ENCODE peak calls at places on chromosome 9, in eight cellular contexts. One of them, this sample, is unnamed.

GRCh38 chr9:131187957-131188356 is 62.6 kb downstream of the NUP214 start:
- DNase-seq in psoas muscle: no peak
- DNase-seq in caudate nucleus: no peak
- DNase-seq in Peyer's patch: no peak
- DNase-seq in lung: no peak
- DNase-seq in GM23248: no peak
- DNase-seq in PC-9: no peak
- DNase-seq in effector memory CD4-positive, alpha-beta T cell: no peak
- DNase-seq in this sample: no peak

GRCh38 chr9:135069556-135070197 is 17.8 kb upstream of the OLFM1 start:
- DNase-seq in psoas muscle: no peak
- DNase-seq in caudate nucleus: no peak
- DNase-seq in PC-9: no peak
- DNase-seq in effector memory CD4-positive, alpha-beta T cell: no peak
- DNase-seq in lung: no peak
- DNase-seq in GM23248: no peak
- DNase-seq in Peyer's patch: peak; percentile 18
- DNase-seq in this sample: no peak

GRCh38 chr9:115980502-115980901 is 173.1 kb upstream of the PAPPA start:
- DNase-seq in caudate nucleus: no peak
- DNase-seq in GM23248: no peak
- DNase-seq in lung: no peak
- DNase-seq in psoas muscle: no peak
- DNase-seq in Peyer's patch: no peak
- DNase-seq in PC-9: no peak
- DNase-seq in effector memory CD4-positive, alpha-beta T cell: no peak
- DNase-seq in this sample: no peak

GRCh38 chr9:94799578-94800264 is 73.2 kb downstream of the AOPEP start:
- DNase-seq in lung: no peak
- DNase-seq in psoas muscle: no peak
- DNase-seq in effector memory CD4-positive, alpha-beta T cell: no peak
- DNase-seq in GM23248: no peak
- DNase-seq in caudate nucleus: no peak
- DNase-seq in PC-9: peak; percentile 61
- DNase-seq in Peyer's patch: no peak
- DNase-seq in this sample: no peak

GRCh38 chr9:86614871-86615849 is 260.9 kb upstream of the TUT7 start:
- DNase-seq in lung: no peak
- DNase-seq in effector memory CD4-positive, alpha-beta T cell: no peak
- DNase-seq in caudate nucleus: no peak
- DNase-seq in psoas muscle: no peak
- DNase-seq in Peyer's patch: no peak
- DNase-seq in PC-9: peak; percentile 66
- DNase-seq in GM23248: peak; percentile 88
- DNase-seq in this sample: no peak

GRCh38 chr9:129338701-129339445 is 160.8 kb upstream of the IER5L start:
- DNase-seq in Peyer's patch: no peak
- DNase-seq in effector memory CD4-positive, alpha-beta T cell: no peak
- DNase-seq in PC-9: no peak
- DNase-seq in lung: no peak
- DNase-seq in caudate nucleus: no peak
- DNase-seq in GM23248: peak; percentile 57
- DNase-seq in psoas muscle: no peak
- DNase-seq in this sample: no peak

GRCh38 chr9:21681641-21682040 is 120.8 kb upstream of the MTAP start:
- DNase-seq in lung: no peak
- DNase-seq in caudate nucleus: no peak
- DNase-seq in psoas muscle: no peak
- DNase-seq in Peyer's patch: no peak
- DNase-seq in PC-9: peak; percentile 84
- DNase-seq in effector memory CD4-positive, alpha-beta T cell: no peak
- DNase-seq in GM23248: peak; percentile 87
- DNase-seq in this sample: no peak

GRCh38 chr9:125269014-125269397 is 7.4 kb downstream of the GAPVD1 start:
- DNase-seq in effector memory CD4-positive, alpha-beta T cell: no peak
- DNase-seq in caudate nucleus: no peak
- DNase-seq in PC-9: no peak
- DNase-seq in lung: no peak
- DNase-seq in Peyer's patch: no peak
- DNase-seq in psoas muscle: no peak
- DNase-seq in GM23248: no peak
- DNase-seq in this sample: no peak

GRCh38 chr9:89715318-89715858 is 110.6 kb downstream of the GADD45G start:
- DNase-seq in PC-9: no peak
- DNase-seq in caudate nucleus: no peak
- DNase-seq in lung: no peak
- DNase-seq in psoas muscle: no peak
- DNase-seq in Peyer's patch: no peak
- DNase-seq in effector memory CD4-positive, alpha-beta T cell: no peak
- DNase-seq in GM23248: no peak
- DNase-seq in this sample: no peak

GRCh38 chr9:84996049-84996448 is 326.5 kb downstream of the NTRK2 start:
- DNase-seq in lung: no peak
- DNase-seq in Peyer's patch: no peak
- DNase-seq in GM23248: no peak
- DNase-seq in caudate nucleus: no peak
- DNase-seq in effector memory CD4-positive, alpha-beta T cell: no peak
- DNase-seq in psoas muscle: no peak
- DNase-seq in PC-9: no peak
- DNase-seq in this sample: no peak

GRCh38 chr9:79470957-79471356 is 100.8 kb upstream of the TLE4 start:
- DNase-seq in effector memory CD4-positive, alpha-beta T cell: no peak
- DNase-seq in Peyer's patch: no peak
- DNase-seq in psoas muscle: no peak
- DNase-seq in GM23248: no peak
- DNase-seq in caudate nucleus: no peak
- DNase-seq in lung: no peak
- DNase-seq in PC-9: no peak
- DNase-seq in this sample: no peak

GRCh38 chr9:101376117-101376866 is 8.5 kb downstream of the BAAT start:
- DNase-seq in effector memory CD4-positive, alpha-beta T cell: no peak
- DNase-seq in PC-9: no peak
- DNase-seq in caudate nucleus: no peak
- DNase-seq in Peyer's patch: no peak
- DNase-seq in GM23248: peak; percentile 95
- DNase-seq in lung: no peak
- DNase-seq in psoas muscle: no peak
- DNase-seq in this sample: no peak

GRCh38 chr9:126952180-126952960 is 37.8 kb downstream of the RALGPS1 start:
- DNase-seq in GM23248: no peak
- DNase-seq in effector memory CD4-positive, alpha-beta T cell: no peak
- DNase-seq in lung: no peak
- DNase-seq in PC-9: no peak
- DNase-seq in caudate nucleus: no peak
- DNase-seq in psoas muscle: no peak
- DNase-seq in Peyer's patch: no peak
- DNase-seq in this sample: no peak

GRCh38 chr9:4762108-4762888 is 21.3 kb upstream of the AK3 start:
- DNase-seq in Peyer's patch: peak; percentile 78
- DNase-seq in PC-9: no peak
- DNase-seq in psoas muscle: peak; percentile 53
- DNase-seq in lung: peak; percentile 82
- DNase-seq in caudate nucleus: peak; percentile 24
- DNase-seq in GM23248: peak; percentile 69
- DNase-seq in effector memory CD4-positive, alpha-beta T cell: peak; percentile 67
- DNase-seq in this sample: no peak

GRCh38 chr9:110650991-110651411 is 17.6 kb upstream of the MUSK start:
- DNase-seq in PC-9: no peak
- DNase-seq in Peyer's patch: no peak
- DNase-seq in caudate nucleus: peak; percentile 1
- DNase-seq in effector memory CD4-positive, alpha-beta T cell: no peak
- DNase-seq in lung: no peak
- DNase-seq in psoas muscle: no peak
- DNase-seq in GM23248: peak; percentile 96
- DNase-seq in this sample: no peak

DNA sequence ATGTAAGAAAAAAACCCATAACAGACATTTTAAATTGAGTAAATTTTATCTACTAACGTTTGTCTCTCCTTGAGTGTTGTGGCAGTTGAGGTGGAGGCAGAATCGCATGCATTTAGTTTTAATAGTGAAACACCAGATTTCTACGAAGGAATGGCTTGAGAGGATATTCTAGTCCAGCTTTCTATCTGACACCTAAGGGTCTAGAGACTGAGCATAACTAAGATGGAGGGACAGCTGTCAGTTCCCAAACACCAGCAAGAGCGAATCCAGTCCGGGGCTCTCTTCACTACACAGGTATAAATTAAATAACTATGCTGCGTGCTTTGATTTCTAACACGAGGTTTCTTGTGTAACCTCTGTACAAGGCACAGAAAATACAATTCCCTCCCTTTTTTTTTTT is 1.4 kb downstream of the NCBP1 start:
- DNase-seq in effector memory CD4-positive, alpha-beta T cell: no peak
- DNase-seq in caudate nucleus: no peak
- DNase-seq in GM23248: no peak
- DNase-seq in Peyer's patch: no peak
- DNase-seq in PC-9: no peak
- DNase-seq in lung: no peak
- DNase-seq in psoas muscle: no peak
- DNase-seq in this sample: no peak
- H3K27ac ChIP-seq in effector memory CD4-positive, alpha-beta T cell: no peak overlapping the region
- H3K27ac ChIP-seq in caudate nucleus: no peak overlapping the region
- H3K27ac ChIP-seq in GM23248: peak overlapping the region; percentile 98
- H3K27ac ChIP-seq in Peyer's patch: no peak overlapping the region
- H3K27ac ChIP-seq in PC-9: peak overlapping the region; percentile 99
- H3K27ac ChIP-seq in lung: no peak overlapping the region
- H3K27ac ChIP-seq in psoas muscle: peak overlapping the region; percentile 94
- H3K27ac ChIP-seq in this sample: no peak overlapping the region

GRCh38 chr9:8706998-8707397 is 907.4 kb upstream of the DMAC1 start:
- DNase-seq in GM23248: no peak
- DNase-seq in caudate nucleus: no peak
- DNase-seq in PC-9: no peak
- DNase-seq in Peyer's patch: no peak
- DNase-seq in psoas muscle: no peak
- DNase-seq in effector memory CD4-positive, alpha-beta T cell: no peak
- DNase-seq in lung: no peak
- DNase-seq in this sample: no peak

GRCh38 chr9:8703904-8704303 is 904.3 kb upstream of the DMAC1 start:
- DNase-seq in GM23248: no peak
- DNase-seq in PC-9: no peak
- DNase-seq in effector memory CD4-positive, alpha-beta T cell: no peak
- DNase-seq in psoas muscle: no peak
- DNase-seq in caudate nucleus: no peak
- DNase-seq in lung: no peak
- DNase-seq in Peyer's patch: no peak
- DNase-seq in this sample: no peak

GRCh38 chr9:8706546-8706945 is 907.0 kb upstream of the DMAC1 start:
- DNase-seq in caudate nucleus: no peak
- DNase-seq in psoas muscle: no peak
- DNase-seq in Peyer's patch: no peak
- DNase-seq in effector memory CD4-positive, alpha-beta T cell: no peak
- DNase-seq in PC-9: no peak
- DNase-seq in lung: no peak
- DNase-seq in GM23248: no peak
- DNase-seq in this sample: no peak
- H3K27ac ChIP-seq in caudate nucleus: no peak overlapping the region
- H3K27ac ChIP-seq in psoas muscle: no peak overlapping the region
- H3K27ac ChIP-seq in Peyer's patch: no peak overlapping the region
- H3K27ac ChIP-seq in effector memory CD4-positive, alpha-beta T cell: no peak overlapping the region
- H3K27ac ChIP-seq in PC-9: no peak overlapping the region
- H3K27ac ChIP-seq in lung: no peak overlapping the region
- H3K27ac ChIP-seq in GM23248: no peak overlapping the region
- H3K27ac ChIP-seq in this sample: no peak overlapping the region

DNA sequence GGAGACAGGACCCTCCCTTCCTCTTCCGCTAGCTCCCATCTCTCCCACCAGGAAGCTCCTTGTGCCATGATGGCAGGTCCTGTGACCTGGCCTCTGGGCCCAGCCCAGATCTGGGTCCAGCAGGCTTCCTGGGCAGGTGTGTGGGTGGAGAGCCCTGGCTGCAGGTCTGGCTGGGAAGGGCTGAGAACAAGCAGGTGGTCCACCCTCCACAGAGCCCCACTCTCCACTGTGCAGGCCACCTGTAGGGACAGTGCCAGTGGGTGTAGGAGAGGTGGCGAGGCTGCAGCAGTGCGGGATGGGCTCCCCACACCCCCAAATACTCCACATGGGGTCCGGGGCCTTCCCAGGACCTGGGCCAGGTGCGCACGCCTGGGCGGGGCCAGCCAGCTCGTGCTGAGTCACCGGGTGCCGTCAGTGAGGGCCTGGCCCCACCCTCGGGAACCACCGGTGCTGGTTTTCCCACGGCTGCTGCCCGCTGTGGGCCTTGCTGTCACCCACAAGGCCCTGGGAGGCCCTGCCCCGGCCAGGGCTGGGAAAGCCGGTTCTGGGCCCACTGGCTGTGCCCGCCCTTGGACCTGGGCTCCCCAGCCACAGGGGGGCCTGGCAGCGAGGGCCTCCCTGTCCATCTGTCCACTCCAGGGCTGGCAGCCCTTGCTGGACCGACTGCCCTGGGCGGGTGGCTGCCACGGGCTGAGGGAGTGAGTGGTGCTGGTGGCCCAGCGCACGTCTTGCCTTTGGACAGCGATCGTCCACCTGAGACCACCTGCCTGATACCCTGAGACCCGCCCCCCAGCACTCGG is 9.3 kb upstream of the NRARP start:
- DNase-seq in psoas muscle: no peak
- DNase-seq in effector memory CD4-positive, alpha-beta T cell: no peak
- DNase-seq in PC-9: peak; percentile 92
- DNase-seq in GM23248: peak; percentile 53
- DNase-seq in caudate nucleus: no peak
- DNase-seq in Peyer's patch: peak; percentile 93
- DNase-seq in lung: no peak
- DNase-seq in this sample: no peak
- H3K27ac ChIP-seq in psoas muscle: no peak overlapping the region
- H3K27ac ChIP-seq in effector memory CD4-positive, alpha-beta T cell: no peak overlapping the region
- H3K27ac ChIP-seq in PC-9: peak overlapping the region; percentile 96
- H3K27ac ChIP-seq in GM23248: no peak overlapping the region
- H3K27ac ChIP-seq in caudate nucleus: no peak overlapping the region
- H3K27ac ChIP-seq in Peyer's patch: peak overlapping the region; percentile 77
- H3K27ac ChIP-seq in lung: no peak overlapping the region
- H3K27ac ChIP-seq in this sample: no peak overlapping the region

GRCh38 chr9:114226289-114227055 is 71.1 kb downstream of the COL27A1 start:
- DNase-seq in caudate nucleus: no peak
- DNase-seq in Peyer's patch: no peak
- DNase-seq in effector memory CD4-positive, alpha-beta T cell: no peak
- DNase-seq in GM23248: no peak
- DNase-seq in lung: no peak
- DNase-seq in PC-9: no peak
- DNase-seq in psoas muscle: no peak
- DNase-seq in this sample: no peak

GRCh38 chr9:114224247-114224610 is 68.9 kb downstream of the COL27A1 start:
- DNase-seq in PC-9: no peak
- DNase-seq in GM23248: peak; percentile 83
- DNase-seq in effector memory CD4-positive, alpha-beta T cell: no peak
- DNase-seq in Peyer's patch: no peak
- DNase-seq in lung: no peak
- DNase-seq in caudate nucleus: no peak
- DNase-seq in psoas muscle: no peak
- DNase-seq in this sample: no peak

GRCh38 chr9:114227288-114228033 is 72.1 kb downstream of the COL27A1 start:
- DNase-seq in effector memory CD4-positive, alpha-beta T cell: no peak
- DNase-seq in caudate nucleus: no peak
- DNase-seq in Peyer's patch: no peak
- DNase-seq in GM23248: no peak
- DNase-seq in psoas muscle: no peak
- DNase-seq in lung: no peak
- DNase-seq in PC-9: no peak
- DNase-seq in this sample: no peak

GRCh38 chr9:114223564-114224246 is 68.4 kb downstream of the COL27A1 start:
- DNase-seq in caudate nucleus: no peak
- DNase-seq in lung: no peak
- DNase-seq in psoas muscle: no peak
- DNase-seq in PC-9: peak; percentile 44
- DNase-seq in effector memory CD4-positive, alpha-beta T cell: no peak
- DNase-seq in Peyer's patch: no peak
- DNase-seq in GM23248: peak; percentile 80
- DNase-seq in this sample: no peak

GRCh38 chr9:114225534-114226288 is 70.4 kb downstream of the COL27A1 start:
- DNase-seq in Peyer's patch: no peak
- DNase-seq in PC-9: no peak
- DNase-seq in effector memory CD4-positive, alpha-beta T cell: no peak
- DNase-seq in GM23248: peak; percentile 49
- DNase-seq in psoas muscle: no peak
- DNase-seq in caudate nucleus: no peak
- DNase-seq in lung: no peak
- DNase-seq in this sample: no peak
- H3K27ac ChIP-seq in Peyer's patch: no peak overlapping the region
- H3K27ac ChIP-seq in PC-9: no peak overlapping the region
- H3K27ac ChIP-seq in effector memory CD4-positive, alpha-beta T cell: no peak overlapping the region
- H3K27ac ChIP-seq in GM23248: peak overlapping the region; percentile 13
- H3K27ac ChIP-seq in psoas muscle: no peak overlapping the region
- H3K27ac ChIP-seq in caudate nucleus: no peak overlapping the region
- H3K27ac ChIP-seq in lung: no peak overlapping the region
- H3K27ac ChIP-seq in this sample: no peak overlapping the region

This sample was measured in substantia nigra.